ENCODE peak calls at places on chromosomes 1 and 21, in ten cellular contexts. M is CD8-positive, alpha-beta memory T cell; Z is adrenal gland; O is small intestine; X is ecto neural progenitor cell; A is mucosa of descending colon; T is immature natural killer cell; N is tibial artery; F is stimulated activated naive B cell treated with anti-CD40 and anti-IgM and Interleukin-4, amounts not matched to agents 10 μg/mL and 1 μg/mL and 100 μg/mL, for 72 hours; K is T-helper 1 cell. G is an unnamed sample.

GRCh38 chr21:17783816-17784598 is 35.1 kb downstream of the C21orf91 start:
- DNase-seq in T (peak), A (no peak), Z (no peak), N (no peak), K (no peak), F (no peak), O (peak), X (no peak), M (peak), G (no peak)

GRCh38 chr1:201781447-201781846 is 47.5 kb upstream of the IPO9 start:
- DNase-seq in F (no peak), A (no peak), K (no peak), O (no peak), X (no peak), M (no peak), Z (no peak), N (no peak), T (no peak), G (no peak)

GRCh38 chr1:169565335-169566271 is 20.7 kb downstream of the F5 start:
- DNase-seq in T (no peak), A (no peak), K (no peak), F (no peak), O (peak), M (no peak), X (no peak), Z (no peak), N (no peak), G (no peak)

GRCh38 chr21:39676054-39676771 is 63.5 kb downstream of the B3GALT5 start:
- DNase-seq in A (no peak), T (no peak), F (no peak), O (no peak), X (no peak), K (no peak), Z (no peak), N (no peak), M (no peak), G (peak)

GRCh38 chr1:105102385-105102784 is 1352.7 kb downstream of the AMY1C start:
- DNase-seq in Z (no peak), M (no peak), T (no peak), O (no peak), A (no peak), F (no peak), X (no peak), K (no peak), N (no peak), G (no peak)

GRCh38 chr1:15100369-15101111 is 53.0 kb upstream of the TMEM51 start:
- DNase-seq in O (peak), Z (peak), X (peak), M (peak), K (peak), N (peak), T (peak), F (peak), A (no peak), G (peak)

GRCh38 chr1:8169364-8170058 is 143.4 kb upstream of the ERRFI1 start:
- DNase-seq in N (peak), A (no peak), O (peak), X (no peak), T (peak), Z (no peak), M (peak), K (no peak), F (peak), G (peak)

GRCh38 chr21:45151484-45152115 is 77.2 kb downstream of the ADARB1 start:
- DNase-seq in A (no peak), Z (no peak), F (no peak), X (no peak), M (no peak), O (no peak), K (no peak), N (no peak), T (no peak), G (no peak)

GRCh38 chr1:119275145-119275929 is 93.2 kb upstream of the HAO2 start:
- DNase-seq in X (no peak), K (no peak), A (no peak), T (no peak), Z (peak), F (no peak), N (peak), M (peak), O (peak), G (peak)

GRCh38 chr1:183783342-183783741 is 21.6 kb upstream of the RGL1 start:
- DNase-seq in T (no peak), O (peak), A (no peak), Z (no peak), F (no peak), M (no peak), N (no peak), K (no peak), X (no peak), G (peak)

GRCh38 chr1:19283891-19284290 is 4.7 kb downstream of the AKR7A3 start:
- DNase-seq in F (no peak), A (no peak), O (no peak), N (no peak), Z (no peak), M (no peak), T (no peak), X (no peak), K (no peak), G (no peak)

GRCh38 chr1:7374761-7375160 is 396.3 kb upstream of the VAMP3 start:
- DNase-seq in K (no peak), A (no peak), O (no peak), F (no peak), M (no peak), Z (no peak), N (no peak), X (no peak), T (no peak), G (no peak)

GRCh38 chr1:152777510-152778137 is 2.7 kb downstream of the LCE1F start:
- DNase-seq in T (no peak), F (no peak), O (peak), Z (no peak), K (no peak), N (no peak), A (no peak), X (no peak), M (no peak), G (peak)

GRCh38 chr1:220786057-220786336 is 716 bp upstream of the MTARC1 start:
- DNase-seq in Z (peak), N (no peak), X (no peak), K (no peak), M (no peak), A (no peak), O (no peak), F (no peak), T (no peak), G (no peak)

GRCh38 chr1:157562515-157562914 is 10.2 kb upstream of the FCRL5 start:
- DNase-seq in T (no peak), K (no peak), M (no peak), X (no peak), Z (no peak), N (no peak), O (no peak), A (no peak), F (no peak), G (no peak)

GRCh38 chr1:244102471-244102870 is 51.4 kb downstream of the ZBTB18 start:
- DNase-seq in T (no peak), N (no peak), O (no peak), M (no peak), A (no peak), Z (no peak), X (no peak), F (no peak), K (no peak), G (no peak)

GRCh38 chr1:10794724-10795304 is 1.6 kb downstream of the CASZ1 start:
- DNase-seq in M (no peak), F (no peak), O (no peak), X (peak), Z (no peak), A (no peak), K (no peak), T (no peak), N (no peak), G (peak)

GRCh38 chr1:25703041-25703440 is 86.5 kb downstream of the MAN1C1 start:
- DNase-seq in N (no peak), K (no peak), Z (no peak), M (no peak), X (no peak), F (no peak), A (no peak), T (no peak), O (no peak), G (no peak)

GRCh38 chr1:11769274-11769673 is 7.3 kb downstream of the C1orf167 start:
- DNase-seq in K (no peak), O (no peak), F (no peak), Z (no peak), M (no peak), N (no peak), A (no peak), T (no peak), X (no peak), G (no peak)

GRCh38 chr1:107551491-107551890 is 410.7 kb downstream of the NTNG1 start:
- DNase-seq in M (no peak), Z (no peak), K (no peak), F (no peak), O (no peak), A (no peak), T (no peak), N (no peak), X (no peak), G (no peak)

GRCh38 chr1:13699510-13699909 is 478 bp upstream of the PRDM2 start:
- DNase-seq in N (no peak), T (no peak), M (no peak), O (peak), A (peak), X (peak), K (no peak), F (no peak), Z (peak), G (peak)

GRCh38 chr1:184851822-184852746 is 97.4 kb upstream of the EDEM3 start:
- DNase-seq in N (no peak), M (no peak), A (no peak), X (no peak), T (no peak), F (no peak), O (no peak), K (no peak), Z (no peak), G (no peak)

GRCh38 chr1:34262023-34262422 is 85.3 kb downstream of the C1orf94 start:
- DNase-seq in N (no peak), O (no peak), T (no peak), F (no peak), A (no peak), M (no peak), K (no peak), X (no peak), Z (no peak), G (no peak)

GRCh38 chr1:85661767-85662166 is 46.5 kb downstream of the ZNHIT6 start:
- DNase-seq in T (no peak), K (no peak), Z (no peak), O (no peak), F (no peak), N (no peak), M (no peak), X (no peak), A (no peak), G (peak)

G was measured in ELR.